ENCODE peak calls at places on chromosomes 11 and 22, in four cellular contexts. P is K562, H is HepG2, N is GM12878. E is an unnamed sample.

GRCh38 chr22:49983148-49984042 is 22.8 kb downstream of the PIM3 start:
- DNase-seq in P (no peak), H (no peak), N (no peak), E (no peak)

GRCh38 chr11:35271031-35271430 is 132.1 kb downstream of the CD44 start:
- DNase-seq in P (no peak), H (no peak), N (no peak), E (no peak)

GRCh38 chr11:72308226-72309073 is 64.5 kb upstream of the PHOX2A start:
- DNase-seq in P (no peak), H (no peak), N (no peak), E (peak; percentile 66)

GRCh38 chr11:112270551-112271180 is 10.0 kb upstream of the PLET1 start:
- DNase-seq in P (no peak), H (no peak), N (no peak), E (no peak)

GRCh38 chr22:41479671-41480396 is 10.9 kb downstream of the ACO2 start:
- DNase-seq in P (no peak), H (no peak), N (no peak), E (no peak)

GRCh38 chr22:31652129-31652528 is 9.9 kb downstream of the PISD start:
- DNase-seq in P (no peak), H (no peak), N (no peak), E (no peak)

GRCh38 chr22:48957311-48957986 is 870.2 kb downstream of the BRD1 start:
- DNase-seq in P (no peak), H (no peak), N (no peak), E (no peak)

GRCh38 chr11:45158891-45159605 is 12.6 kb downstream of the PRDM11 start:
- DNase-seq in P (no peak), H (no peak), N (no peak), E (no peak)

GRCh38 chr11:7268727-7269126 is 17.0 kb downstream of the SYT9 start:
- DNase-seq in P (no peak), H (no peak), N (no peak), E (no peak)

GRCh38 chr11:62652156-62653006 is 721 bp downstream of the INTS5 start:
- DNase-seq in P (peak; percentile 11), H (no peak), N (no peak), E (no peak)

GRCh38 chr11:28086569-28086968 is 21.4 kb downstream of the KIF18A start:
- DNase-seq in P (no peak), H (no peak), N (no peak), E (no peak)

GRCh38 chr11:64400096-64400495 is 41.1 kb downstream of the RPS6KA4 start:
- DNase-seq in P (peak; percentile 50), H (no peak), N (no peak), E (no peak)

GRCh38 chr22:31829505-31829904 is 75.7 kb downstream of the DEPDC5 start:
- DNase-seq in P (peak; percentile 42), H (peak; percentile 46), N (peak; percentile 19), E (no peak)

GRCh38 chr22:42357634-42358296 is 74.4 kb downstream of the NFAM1 start:
- DNase-seq in P (no peak), H (no peak), N (no peak), E (no peak)

GRCh38 chr22:49703391-49703926 is 124.2 kb downstream of the BRD1 start:
- DNase-seq in P (no peak), H (no peak), N (no peak), E (no peak)

GRCh38 chr22:31177420-31178162 is 17.6 kb downstream of the RNF185 start:
- DNase-seq in P (no peak), H (no peak), N (no peak), E (no peak)

GRCh38 chr11:10716122-10716521 is 22.6 kb upstream of the IRAG1 start:
- DNase-seq in P (peak; percentile 41), H (no peak), N (no peak), E (no peak)

GRCh38 chr11:36385121-36385530 is 89.0 kb downstream of the PRR5L start:
- DNase-seq in P (no peak), H (no peak), N (no peak), E (no peak)

GRCh38 chr22:43840851-43841250 is 21.5 kb downstream of the SULT4A1 start:
- DNase-seq in P (no peak), H (no peak), N (no peak), E (no peak)

GRCh38 chr11:93016595-93016994 is 47.1 kb downstream of the MTNR1B start:
- DNase-seq in P (no peak), H (no peak), N (no peak), E (no peak)

GRCh38 chr22:41565403-41566054 is 4.7 kb downstream of the CSDC2 start:
- DNase-seq in P (peak; percentile 61), H (peak; percentile 55), N (no peak), E (no peak)

GRCh38 chr11:75384438-75385080 is 14.8 kb upstream of the RPS3 start:
- DNase-seq in P (peak; percentile 84), H (peak; percentile 50), N (no peak), E (peak; percentile 82)

GRCh38 chr11:73344191-73344607 is 32.0 kb upstream of the RELT start:
- DNase-seq in P (no peak), H (no peak), N (no peak), E (no peak)

GRCh38 chr22:22515890-22516289 is 4.2 kb downstream of the ZNF280A start:
- DNase-seq in P (peak; percentile 58), H (no peak), N (no peak), E (no peak)

GRCh38 chr22:49969751-49970527 is 9.4 kb downstream of the PIM3 start:
- DNase-seq in P (no peak), H (no peak), N (no peak), E (no peak)

GRCh38 chr11:47946682-47947575 is 33.4 kb upstream of the PTPRJ start:
- DNase-seq in P (peak; percentile 86), H (no peak), N (no peak), E (peak; percentile 45)

GRCh38 chr11:75325713-75326438 is 25.6 kb downstream of the ARRB1 start:
- DNase-seq in P (peak; percentile 35), H (no peak), N (no peak), E (no peak)

GRCh38 chr22:32661737-32662586 is 139.5 kb upstream of the TIMP3 start:
- DNase-seq in P (no peak), H (no peak), N (no peak), E (no peak)

GRCh38 chr11:124608146-124608545 is 3.1 kb upstream of the PANX3 start:
- DNase-seq in P (no peak), H (no peak), N (no peak), E (no peak)

GRCh38 chr11:64571050-64571409 is 20.0 kb upstream of the SLC22A12 start:
- DNase-seq in P (no peak), H (no peak), N (no peak), E (no peak)

GRCh38 chr11:67605231-67606011 is 1.3 kb upstream of the NDUFV1 start:
- DNase-seq in P (peak; percentile 18), H (no peak), N (no peak), E (no peak)

GRCh38 chr22:23910496-23911190 is 16.5 kb downstream of the MIF start:
- DNase-seq in P (no peak), H (no peak), N (no peak), E (no peak)

GRCh38 chr11:121321614-121322243 is 29.2 kb downstream of the SC5D start:
- DNase-seq in P (no peak), H (no peak), N (no peak), E (no peak)

GRCh38 chr11:64665381-64665780 is 57.6 kb downstream of the NRXN2 start:
- DNase-seq in P (peak; percentile 66), H (no peak), N (no peak), E (no peak)

GRCh38 chr22:37893583-37893983 is 12.5 kb upstream of the MICALL1 start:
- DNase-seq in P (no peak), H (peak; percentile 50), N (no peak), E (no peak)

GRCh38 chr11:78420255-78420764 is 2.7 kb upstream of the GAB2 start:
- DNase-seq in P (peak; percentile 39), H (peak; percentile 33), N (no peak), E (peak; percentile 31)
- TF ChIP-seq TARDBP in P (no peak), H (no peak), N (no peak), E (no peak)

GRCh38 chr11:70766901-70767300 is 368.6 kb downstream of the CTTN start:
- DNase-seq in P (no peak), H (no peak), N (no peak), E (no peak)
- TF ChIP-seq TARDBP in P (no peak), H (no peak), N (no peak), E (no peak)

GRCh38 chr22:35784633-35785032 is 67.0 kb downstream of the APOL5 start:
- DNase-seq in P (no peak), H (no peak), N (no peak), E (no peak)

GRCh38 chr22:35783943-35784614 is 66.4 kb downstream of the APOL5 start:
- DNase-seq in P (no peak), H (no peak), N (no peak), E (no peak)

GRCh38 chr22:35781898-35782297 is 64.2 kb downstream of the APOL5 start:
- DNase-seq in P (no peak), H (no peak), N (no peak), E (no peak)

GRCh38 chr22:35782504-35782903 is 64.8 kb downstream of the APOL5 start:
- DNase-seq in P (no peak), H (no peak), N (no peak), E (no peak)

DNA sequence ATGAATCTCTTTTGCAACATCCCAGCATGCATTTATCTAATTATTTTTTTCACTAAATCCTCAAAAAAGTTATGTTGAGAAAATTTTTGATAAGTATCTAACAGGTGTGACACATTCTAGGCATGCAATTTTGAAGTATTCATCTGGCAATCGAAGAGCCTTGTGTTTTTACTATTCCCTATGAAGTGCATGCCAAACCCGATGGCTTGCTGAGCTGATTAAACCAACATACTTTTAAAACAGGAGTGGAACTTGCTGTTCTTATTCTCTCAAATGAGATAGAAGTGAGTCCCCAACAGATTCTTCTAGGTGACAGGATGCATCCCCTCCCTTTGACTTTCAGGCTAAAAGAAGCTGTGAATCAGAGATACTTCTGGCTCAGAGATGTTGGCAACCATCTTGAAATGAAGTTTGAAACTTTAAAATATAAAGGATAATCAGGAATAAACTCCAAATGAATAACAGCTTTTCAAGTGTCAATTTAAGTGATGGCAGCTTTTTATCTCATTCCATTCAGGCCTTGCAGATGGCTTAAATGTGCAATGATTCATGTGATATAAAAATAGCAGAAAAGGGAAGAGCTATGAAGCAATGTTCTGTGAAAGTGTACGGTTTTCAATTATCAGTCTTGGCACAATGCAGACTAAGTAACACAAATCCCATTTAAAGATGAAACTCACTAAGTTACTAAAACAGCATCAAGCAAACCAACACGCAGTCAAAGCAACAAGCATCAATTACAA is 67.7 kb downstream of the APOL5 start:
- DNase-seq in P (no peak), H (no peak), N (no peak), E (no peak)
- TF ChIP-seq TARDBP in P (no peak), H (no peak), N (no peak), E (no peak)

GRCh38 chr22:46590334-46590733 is 29.9 kb upstream of the GRAMD4 start:
- DNase-seq in P (no peak), H (no peak), N (no peak), E (no peak)

GRCh38 chr22:46591890-46592289 is 28.3 kb upstream of the GRAMD4 start:
- DNase-seq in P (no peak), H (no peak), N (no peak), E (no peak)

GRCh38 chr22:46593996-46594946 is 25.9 kb upstream of the GRAMD4 start:
- DNase-seq in P (no peak), H (no peak), N (no peak), E (no peak)

GRCh38 chr22:46593211-46593676 is 26.9 kb upstream of the GRAMD4 start:
- DNase-seq in P (no peak), H (no peak), N (no peak), E (no peak)

GRCh38 chr22:46592390-46592872 is 27.8 kb upstream of the GRAMD4 start:
- DNase-seq in P (peak; percentile 31), H (no peak), N (no peak), E (no peak)
- TF ChIP-seq TARDBP in P (no peak), H (no peak), N (no peak), E (no peak)

GRCh38 chr22:39556970-39557811 is 13.4 kb upstream of the CACNA1I start:
- DNase-seq in P (peak; percentile 58), H (no peak), N (no peak), E (peak; percentile 66)
- TF ChIP-seq TARDBP in P (no peak), H (no peak), N (no peak), E (no peak)